ENCODE peak calls at places on chromosomes 7 and 10, in six cellular contexts. One of them, this sample, is unnamed.

GRCh38 chr10:42951486-42952251 is 125.2 kb upstream of the RET start:
- DNase-seq in Caco-2: peak
- DNase-seq in CD8-positive, alpha-beta T cell: no peak
- DNase-seq in PC-3: peak
- DNase-seq in GM06990: no peak
- DNase-seq in transverse colon: no peak
- DNase-seq in this sample: peak

GRCh38 chr7:50656141-50656895 is 91.1 kb upstream of the DDC start:
- DNase-seq in GM06990: no peak
- DNase-seq in transverse colon: peak
- DNase-seq in Caco-2: no peak
- DNase-seq in PC-3: no peak
- DNase-seq in CD8-positive, alpha-beta T cell: no peak
- DNase-seq in this sample: peak

GRCh38 chr10:92407305-92408016 is 116.5 kb downstream of the MARCHF5 start:
- DNase-seq in GM06990: no peak
- DNase-seq in CD8-positive, alpha-beta T cell: no peak
- DNase-seq in transverse colon: no peak
- DNase-seq in PC-3: peak
- DNase-seq in Caco-2: no peak
- DNase-seq in this sample: no peak

GRCh38 chr7:105680505-105681187 is 99.4 kb upstream of the EFCAB10 start:
- DNase-seq in PC-3: no peak
- DNase-seq in transverse colon: peak
- DNase-seq in GM06990: no peak
- DNase-seq in CD8-positive, alpha-beta T cell: no peak
- DNase-seq in Caco-2: peak
- DNase-seq in this sample: no peak

GRCh38 chr7:144531181-144531580 is 127.7 kb upstream of the NOBOX start:
- DNase-seq in transverse colon: no peak
- DNase-seq in PC-3: no peak
- DNase-seq in Caco-2: no peak
- DNase-seq in CD8-positive, alpha-beta T cell: no peak
- DNase-seq in GM06990: no peak
- DNase-seq in this sample: no peak

GRCh38 chr10:114772496-114773196 is 48.9 kb upstream of the FHIP2A start:
- DNase-seq in GM06990: no peak
- DNase-seq in transverse colon: no peak
- DNase-seq in PC-3: no peak
- DNase-seq in CD8-positive, alpha-beta T cell: no peak
- DNase-seq in Caco-2: no peak
- DNase-seq in this sample: no peak

GRCh38 chr7:36393826-36394225 is 4.2 kb downstream of the ANLN start:
- DNase-seq in GM06990: no peak
- DNase-seq in transverse colon: no peak
- DNase-seq in PC-3: no peak
- DNase-seq in CD8-positive, alpha-beta T cell: no peak
- DNase-seq in Caco-2: no peak
- DNase-seq in this sample: no peak

GRCh38 chr7:151992375-151992774 is 33.1 kb upstream of the GALNT11 start:
- DNase-seq in CD8-positive, alpha-beta T cell: peak
- DNase-seq in transverse colon: peak
- DNase-seq in PC-3: peak
- DNase-seq in GM06990: peak
- DNase-seq in Caco-2: peak
- DNase-seq in this sample: no peak

GRCh38 chr7:1843271-1843861 is 173.3 kb downstream of the ELFN1 start:
- DNase-seq in PC-3: no peak
- DNase-seq in GM06990: peak
- DNase-seq in CD8-positive, alpha-beta T cell: peak
- DNase-seq in transverse colon: no peak
- DNase-seq in Caco-2: peak
- DNase-seq in this sample: no peak

GRCh38 chr7:45048748-45049147 is 40.0 kb downstream of the NACAD start:
- DNase-seq in Caco-2: no peak
- DNase-seq in CD8-positive, alpha-beta T cell: no peak
- DNase-seq in GM06990: no peak
- DNase-seq in transverse colon: no peak
- DNase-seq in PC-3: peak
- DNase-seq in this sample: no peak

GRCh38 chr10:92590623-92591549 is 2.0 kb upstream of the KIF11 start:
- DNase-seq in CD8-positive, alpha-beta T cell: peak
- DNase-seq in transverse colon: peak
- DNase-seq in PC-3: peak
- DNase-seq in GM06990: peak
- DNase-seq in Caco-2: peak
- DNase-seq in this sample: no peak

GRCh38 chr7:79529896-79530235 is 76.4 kb upstream of the MAGI2 start:
- DNase-seq in GM06990: no peak
- DNase-seq in Caco-2: no peak
- DNase-seq in CD8-positive, alpha-beta T cell: no peak
- DNase-seq in PC-3: peak
- DNase-seq in transverse colon: no peak
- DNase-seq in this sample: no peak

GRCh38 chr7:109003742-109004141 is 434.1 kb downstream of the DNAJB9 start:
- DNase-seq in Caco-2: no peak
- DNase-seq in PC-3: no peak
- DNase-seq in GM06990: no peak
- DNase-seq in transverse colon: no peak
- DNase-seq in CD8-positive, alpha-beta T cell: no peak
- DNase-seq in this sample: no peak

GRCh38 chr7:43625453-43625852 is 42.5 kb downstream of the STK17A start:
- DNase-seq in PC-3: no peak
- DNase-seq in Caco-2: no peak
- DNase-seq in GM06990: peak
- DNase-seq in CD8-positive, alpha-beta T cell: peak
- DNase-seq in transverse colon: no peak
- DNase-seq in this sample: no peak

GRCh38 chr7:17403996-17404395 is 105.5 kb downstream of the AHR start:
- DNase-seq in Caco-2: no peak
- DNase-seq in GM06990: no peak
- DNase-seq in transverse colon: no peak
- DNase-seq in CD8-positive, alpha-beta T cell: no peak
- DNase-seq in PC-3: no peak
- DNase-seq in this sample: no peak

GRCh38 chr7:3683886-3684539 is 383.0 kb downstream of the SDK1 start:
- DNase-seq in transverse colon: peak
- DNase-seq in CD8-positive, alpha-beta T cell: no peak
- DNase-seq in PC-3: no peak
- DNase-seq in GM06990: no peak
- DNase-seq in Caco-2: peak
- DNase-seq in this sample: no peak

GRCh38 chr7:76185187-76185915 is 16.3 kb upstream of the SRRM3 start:
- DNase-seq in PC-3: no peak
- DNase-seq in CD8-positive, alpha-beta T cell: no peak
- DNase-seq in Caco-2: no peak
- DNase-seq in GM06990: no peak
- DNase-seq in transverse colon: no peak
- DNase-seq in this sample: no peak

GRCh38 chr10:36888925-36889573 is 236.3 kb upstream of the ANKRD30A start:
- DNase-seq in CD8-positive, alpha-beta T cell: no peak
- DNase-seq in transverse colon: peak
- DNase-seq in GM06990: no peak
- DNase-seq in PC-3: peak
- DNase-seq in Caco-2: peak
- DNase-seq in this sample: no peak

GRCh38 chr10:43703286-43703685 is 54.6 kb upstream of the ZNF32 start:
- DNase-seq in CD8-positive, alpha-beta T cell: no peak
- DNase-seq in GM06990: no peak
- DNase-seq in transverse colon: no peak
- DNase-seq in Caco-2: no peak
- DNase-seq in PC-3: no peak
- DNase-seq in this sample: peak

GRCh38 chr7:151372612-151373265 is 31.1 kb downstream of the NUB1 start:
- DNase-seq in transverse colon: peak
- DNase-seq in PC-3: no peak
- DNase-seq in Caco-2: no peak
- DNase-seq in GM06990: no peak
- DNase-seq in CD8-positive, alpha-beta T cell: no peak
- DNase-seq in this sample: no peak

GRCh38 chr10:102669206-102670064 is 25.2 kb downstream of the TRIM8 start:
- DNase-seq in PC-3: peak
- DNase-seq in GM06990: no peak
- DNase-seq in transverse colon: peak
- DNase-seq in Caco-2: no peak
- DNase-seq in CD8-positive, alpha-beta T cell: peak
- DNase-seq in this sample: no peak

GRCh38 chr10:122464575-122464974 is 3.2 kb downstream of the HTRA1 start:
- DNase-seq in Caco-2: no peak
- DNase-seq in PC-3: no peak
- DNase-seq in CD8-positive, alpha-beta T cell: no peak
- DNase-seq in GM06990: no peak
- DNase-seq in transverse colon: no peak
- DNase-seq in this sample: peak

GRCh38 chr7:1845536-1846311 is 175.6 kb downstream of the ELFN1 start:
- DNase-seq in CD8-positive, alpha-beta T cell: peak
- DNase-seq in Caco-2: peak
- DNase-seq in GM06990: peak
- DNase-seq in PC-3: no peak
- DNase-seq in transverse colon: peak
- DNase-seq in this sample: no peak

GRCh38 chr7:1675673-1676549 is 5.8 kb downstream of the ELFN1 start:
- DNase-seq in PC-3: no peak
- DNase-seq in transverse colon: no peak
- DNase-seq in Caco-2: peak
- DNase-seq in CD8-positive, alpha-beta T cell: no peak
- DNase-seq in GM06990: no peak
- DNase-seq in this sample: no peak

GRCh38 chr10:48938281-48938680 is 1.4 kb downstream of the LRRC18 start:
- DNase-seq in CD8-positive, alpha-beta T cell: no peak
- DNase-seq in PC-3: no peak
- DNase-seq in GM06990: no peak
- DNase-seq in transverse colon: no peak
- DNase-seq in Caco-2: no peak
- DNase-seq in this sample: peak

GRCh38 chr10:59907918-59908807 is 1.8 kb upstream of the CCDC6 start:
- DNase-seq in CD8-positive, alpha-beta T cell: peak
- DNase-seq in transverse colon: peak
- DNase-seq in PC-3: peak
- DNase-seq in GM06990: no peak
- DNase-seq in Caco-2: peak
- DNase-seq in this sample: no peak

GRCh38 chr7:21504021-21504420 is 38.8 kb upstream of the DNAH11 start:
- DNase-seq in Caco-2: no peak
- DNase-seq in CD8-positive, alpha-beta T cell: no peak
- DNase-seq in GM06990: no peak
- DNase-seq in PC-3: peak
- DNase-seq in transverse colon: no peak
- DNase-seq in this sample: no peak

DNA sequence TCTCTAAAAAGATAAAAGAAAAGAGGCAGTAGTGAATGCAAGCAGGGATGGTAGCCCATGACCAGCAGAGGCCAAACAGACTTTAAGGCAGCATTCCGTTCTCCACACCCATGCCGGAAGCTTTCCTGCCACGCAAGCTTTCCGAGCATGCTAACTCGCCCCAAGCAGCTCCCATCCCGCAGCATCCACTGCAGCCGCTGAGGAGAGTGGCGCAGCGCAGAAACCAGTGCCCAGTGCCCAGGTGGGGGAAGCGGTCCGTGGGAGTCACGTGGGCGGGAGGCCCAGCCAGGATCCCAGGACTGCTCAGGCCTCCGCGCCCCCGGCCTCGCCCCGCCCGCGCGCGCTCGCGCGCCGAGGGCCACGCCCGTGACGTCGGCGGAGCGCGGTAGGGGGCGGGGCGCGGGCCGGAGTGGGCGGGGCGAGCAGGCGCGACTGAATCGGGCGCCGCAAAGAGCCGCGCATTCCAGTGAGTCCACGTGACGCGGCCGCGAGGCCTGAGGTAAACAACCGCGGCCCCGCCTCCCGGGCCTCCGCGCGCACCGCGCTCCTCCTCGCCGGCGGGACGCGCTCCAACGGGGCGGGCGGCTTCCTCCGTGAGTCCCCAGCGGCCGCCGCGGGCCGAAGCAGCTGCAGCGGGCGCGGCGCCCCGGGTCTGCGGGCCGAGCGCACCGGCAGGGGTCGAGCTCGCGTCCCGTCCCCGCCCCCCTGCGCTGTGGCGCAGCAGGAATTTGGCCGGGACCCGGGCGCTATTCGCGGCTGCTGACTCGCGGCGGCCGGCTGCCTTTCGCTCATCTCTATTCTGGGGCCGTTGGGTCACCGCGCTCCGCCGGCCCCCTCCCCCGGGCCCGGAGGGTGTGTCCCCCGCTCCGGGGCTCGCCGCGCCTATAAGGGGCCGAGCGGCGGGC is at the start of gene OTUD1:
- DNase-seq in PC-3: peak
- DNase-seq in GM06990: peak
- DNase-seq in Caco-2: peak
- DNase-seq in transverse colon: peak
- DNase-seq in CD8-positive, alpha-beta T cell: peak
- DNase-seq in this sample: peak
- TF ChIP-seq CTCF in PC-3: no peak
- TF ChIP-seq CTCF in GM06990: no peak
- TF ChIP-seq CTCF in Caco-2: no peak
- TF ChIP-seq CTCF in transverse colon: peak
- TF ChIP-seq CTCF in CD8-positive, alpha-beta T cell: no peak
- TF ChIP-seq CTCF in this sample: no peak

GRCh38 chr10:79468015-79468560 is 22.7 kb upstream of the ZCCHC24 start:
- DNase-seq in CD8-positive, alpha-beta T cell: no peak
- DNase-seq in GM06990: no peak
- DNase-seq in transverse colon: no peak
- DNase-seq in Caco-2: no peak
- DNase-seq in PC-3: no peak
- DNase-seq in this sample: no peak
- TF ChIP-seq CTCF in CD8-positive, alpha-beta T cell: no peak
- TF ChIP-seq CTCF in GM06990: peak
- TF ChIP-seq CTCF in transverse colon: no peak
- TF ChIP-seq CTCF in Caco-2: no peak
- TF ChIP-seq CTCF in PC-3: no peak
- TF ChIP-seq CTCF in this sample: no peak

GRCh38 chr7:128455556-128456254 is at the start of gene HILPDA:
- DNase-seq in Caco-2: peak
- DNase-seq in transverse colon: peak
- DNase-seq in CD8-positive, alpha-beta T cell: peak
- DNase-seq in GM06990: peak
- DNase-seq in PC-3: peak
- DNase-seq in this sample: peak
- TF ChIP-seq CTCF in Caco-2: no peak
- TF ChIP-seq CTCF in transverse colon: no peak
- TF ChIP-seq CTCF in CD8-positive, alpha-beta T cell: no peak
- TF ChIP-seq CTCF in GM06990: no peak
- TF ChIP-seq CTCF in PC-3: no peak
- TF ChIP-seq CTCF in this sample: no peak

GRCh38 chr10:28532509-28533314 is at the start of gene WAC:
- DNase-seq in transverse colon: peak
- DNase-seq in CD8-positive, alpha-beta T cell: peak
- DNase-seq in GM06990: peak
- DNase-seq in Caco-2: peak
- DNase-seq in PC-3: peak
- DNase-seq in this sample: peak
- TF ChIP-seq CTCF in transverse colon: no peak
- TF ChIP-seq CTCF in CD8-positive, alpha-beta T cell: no peak
- TF ChIP-seq CTCF in GM06990: peak
- TF ChIP-seq CTCF in Caco-2: no peak
- TF ChIP-seq CTCF in PC-3: no peak
- TF ChIP-seq CTCF in this sample: no peak

This sample was measured in osteocyte.